ENCODE peak calls at places on chromosomes 2 and 18, in nine cellular contexts. One of them, this sample, is unnamed.
A peak's percentile ranks its signal among the peaks of the same experiment; 100 is the strongest.

GRCh38 chr2:19573784-19574183 is 215.4 kb upstream of the OSR1 start:
- DNase-seq in A549: no peak
- DNase-seq in HepG2: no peak
- DNase-seq in HCT116: no peak
- DNase-seq in WTC11: no peak
- DNase-seq in SK-N-SH: no peak
- DNase-seq in endothelial cell of umbilical vein: no peak
- DNase-seq in GM12878: no peak
- DNase-seq in H1: no peak
- DNase-seq in this sample: no peak

GRCh38 chr2:70672990-70673647 is 94.9 kb downstream of the ADD2 start:
- DNase-seq in A549: no peak
- DNase-seq in HepG2: no peak
- DNase-seq in HCT116: no peak
- DNase-seq in WTC11: no peak
- DNase-seq in SK-N-SH: no peak
- DNase-seq in endothelial cell of umbilical vein: no peak
- DNase-seq in GM12878: no peak
- DNase-seq in H1: no peak
- DNase-seq in this sample: no peak

GRCh38 chr18:49135871-49136270 is 185.1 kb upstream of the SMAD7 start:
- DNase-seq in A549: peak; percentile 32
- DNase-seq in HepG2: peak; percentile 78
- DNase-seq in HCT116: no peak
- DNase-seq in WTC11: no peak
- DNase-seq in SK-N-SH: peak; percentile 8
- DNase-seq in endothelial cell of umbilical vein: peak; percentile 26
- DNase-seq in GM12878: no peak
- DNase-seq in H1: no peak
- DNase-seq in this sample: peak; percentile 3

GRCh38 chr2:172415759-172416158 is 11.6 kb upstream of the ITGA6 start:
- DNase-seq in A549: no peak
- DNase-seq in HepG2: no peak
- DNase-seq in HCT116: no peak
- DNase-seq in WTC11: no peak
- DNase-seq in SK-N-SH: no peak
- DNase-seq in endothelial cell of umbilical vein: no peak
- DNase-seq in GM12878: no peak
- DNase-seq in H1: no peak
- DNase-seq in this sample: no peak

GRCh38 chr2:235268535-235268934 is 225.3 kb upstream of the AGAP1 start:
- DNase-seq in A549: peak; percentile 25
- DNase-seq in HepG2: no peak
- DNase-seq in HCT116: no peak
- DNase-seq in WTC11: no peak
- DNase-seq in SK-N-SH: no peak
- DNase-seq in endothelial cell of umbilical vein: peak; percentile 47
- DNase-seq in GM12878: no peak
- DNase-seq in H1: no peak
- DNase-seq in this sample: no peak

GRCh38 chr18:78240867-78241266 is 738.8 kb upstream of the SALL3 start:
- DNase-seq in A549: no peak
- DNase-seq in HepG2: no peak
- DNase-seq in HCT116: no peak
- DNase-seq in WTC11: no peak
- DNase-seq in SK-N-SH: no peak
- DNase-seq in endothelial cell of umbilical vein: no peak
- DNase-seq in GM12878: no peak
- DNase-seq in H1: no peak
- DNase-seq in this sample: no peak

GRCh38 chr2:95530734-95531133 is 46.2 kb upstream of the TRIM43B start:
- DNase-seq in A549: no peak
- DNase-seq in HepG2: no peak
- DNase-seq in HCT116: no peak
- DNase-seq in WTC11: no peak
- DNase-seq in SK-N-SH: no peak
- DNase-seq in endothelial cell of umbilical vein: peak; percentile 3
- DNase-seq in GM12878: peak; percentile 51
- DNase-seq in H1: no peak
- DNase-seq in this sample: peak; percentile 8

GRCh38 chr2:237345891-237346640 is 67.9 kb downstream of the COL6A3 start:
- DNase-seq in A549: no peak
- DNase-seq in HepG2: no peak
- DNase-seq in HCT116: no peak
- DNase-seq in WTC11: no peak
- DNase-seq in SK-N-SH: no peak
- DNase-seq in endothelial cell of umbilical vein: no peak
- DNase-seq in GM12878: no peak
- DNase-seq in H1: no peak
- DNase-seq in this sample: peak; percentile 12

GRCh38 chr2:220811115-220811514 is 761.0 kb downstream of the EPHA4 start:
- DNase-seq in A549: peak; percentile 16
- DNase-seq in HepG2: no peak
- DNase-seq in HCT116: no peak
- DNase-seq in WTC11: no peak
- DNase-seq in SK-N-SH: no peak
- DNase-seq in endothelial cell of umbilical vein: no peak
- DNase-seq in GM12878: no peak
- DNase-seq in H1: no peak
- DNase-seq in this sample: no peak

GRCh38 chr2:168948621-168949212 is 47.6 kb downstream of the G6PC2 start:
- DNase-seq in A549: peak; percentile 32
- DNase-seq in HepG2: peak; percentile 13
- DNase-seq in HCT116: no peak
- DNase-seq in WTC11: no peak
- DNase-seq in SK-N-SH: no peak
- DNase-seq in endothelial cell of umbilical vein: peak; percentile 31
- DNase-seq in GM12878: no peak
- DNase-seq in H1: no peak
- DNase-seq in this sample: peak; percentile 54

GRCh38 chr2:11647834-11648600 is 22.0 kb downstream of the NTSR2 start:
- DNase-seq in A549: no peak
- DNase-seq in HepG2: no peak
- DNase-seq in HCT116: no peak
- DNase-seq in WTC11: no peak
- DNase-seq in SK-N-SH: no peak
- DNase-seq in endothelial cell of umbilical vein: peak; percentile 39
- DNase-seq in GM12878: no peak
- DNase-seq in H1: no peak
- DNase-seq in this sample: no peak

GRCh38 chr2:11387100-11387390 is 42.6 kb upstream of the ROCK2 start:
- DNase-seq in A549: no peak
- DNase-seq in HepG2: no peak
- DNase-seq in HCT116: no peak
- DNase-seq in WTC11: no peak
- DNase-seq in SK-N-SH: peak; percentile 80
- DNase-seq in endothelial cell of umbilical vein: no peak
- DNase-seq in GM12878: no peak
- DNase-seq in H1: no peak
- DNase-seq in this sample: peak; percentile 56

GRCh38 chr18:32889620-32890593 is 117.1 kb upstream of the KLHL14 start:
- DNase-seq in A549: no peak
- DNase-seq in HepG2: no peak
- DNase-seq in HCT116: no peak
- DNase-seq in WTC11: peak; percentile 13
- DNase-seq in SK-N-SH: no peak
- DNase-seq in endothelial cell of umbilical vein: no peak
- DNase-seq in GM12878: no peak
- DNase-seq in H1: peak; percentile 48
- DNase-seq in this sample: no peak

GRCh38 chr2:36333350-36334012 is 22.1 kb upstream of the CRIM1 start:
- DNase-seq in A549: peak; percentile 56
- DNase-seq in HepG2: no peak
- DNase-seq in HCT116: no peak
- DNase-seq in WTC11: no peak
- DNase-seq in SK-N-SH: no peak
- DNase-seq in endothelial cell of umbilical vein: no peak
- DNase-seq in GM12878: no peak
- DNase-seq in H1: no peak
- DNase-seq in this sample: peak; percentile 14

GRCh38 chr2:36329251-36329650 is 26.3 kb upstream of the CRIM1 start:
- DNase-seq in A549: no peak
- DNase-seq in HepG2: no peak
- DNase-seq in HCT116: no peak
- DNase-seq in WTC11: no peak
- DNase-seq in SK-N-SH: no peak
- DNase-seq in endothelial cell of umbilical vein: no peak
- DNase-seq in GM12878: no peak
- DNase-seq in H1: no peak
- DNase-seq in this sample: no peak

GRCh38 chr2:36330456-36331395 is 24.9 kb upstream of the CRIM1 start:
- DNase-seq in A549: no peak
- DNase-seq in HepG2: no peak
- DNase-seq in HCT116: no peak
- DNase-seq in WTC11: no peak
- DNase-seq in SK-N-SH: no peak
- DNase-seq in endothelial cell of umbilical vein: no peak
- DNase-seq in GM12878: no peak
- DNase-seq in H1: no peak
- DNase-seq in this sample: no peak

GRCh38 chr2:36326286-36326685 is 29.3 kb upstream of the CRIM1 start:
- DNase-seq in A549: no peak
- DNase-seq in HepG2: no peak
- DNase-seq in HCT116: no peak
- DNase-seq in WTC11: no peak
- DNase-seq in SK-N-SH: no peak
- DNase-seq in endothelial cell of umbilical vein: no peak
- DNase-seq in GM12878: no peak
- DNase-seq in H1: no peak
- DNase-seq in this sample: no peak

DNA sequence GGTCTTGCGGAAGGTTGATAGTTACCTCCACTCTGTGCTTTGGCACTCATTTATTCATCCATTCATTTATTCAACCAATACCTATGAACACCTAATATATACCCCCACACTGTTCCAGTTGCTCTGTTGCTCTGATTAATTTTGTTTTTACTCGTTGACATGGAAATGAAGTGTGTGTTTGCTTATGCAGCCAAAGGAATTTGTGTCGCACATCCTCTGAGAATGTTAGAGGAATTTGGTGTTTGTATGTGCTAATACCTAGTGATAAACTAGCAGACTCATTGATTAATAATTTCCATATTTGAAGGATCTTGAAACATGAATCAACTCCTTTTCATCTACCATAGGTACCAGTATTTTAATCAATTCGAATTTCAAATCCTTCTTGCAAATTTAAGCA is 25.8 kb upstream of the CRIM1 start:
- DNase-seq in A549: peak; percentile 85
- DNase-seq in HepG2: peak; percentile 60
- DNase-seq in HCT116: no peak
- DNase-seq in WTC11: no peak
- DNase-seq in SK-N-SH: no peak
- DNase-seq in endothelial cell of umbilical vein: peak; percentile 12
- DNase-seq in GM12878: no peak
- DNase-seq in H1: no peak
- DNase-seq in this sample: no peak
- TF ChIP-seq MAX in A549: no peak
- TF ChIP-seq MAX in HepG2: no peak
- TF ChIP-seq MAX in HCT116: no peak
- TF ChIP-seq MAX in WTC11: no peak
- TF ChIP-seq MAX in SK-N-SH: no peak
- TF ChIP-seq MAX in endothelial cell of umbilical vein: no peak
- TF ChIP-seq MAX in GM12878: no peak
- TF ChIP-seq MAX in H1: no peak
- TF ChIP-seq MAX in this sample: no peak

GRCh38 chr18:24530630-24531111 is 70.2 kb downstream of the HRH4 start:
- DNase-seq in A549: peak; percentile 7
- DNase-seq in HepG2: no peak
- DNase-seq in HCT116: peak; percentile 42
- DNase-seq in WTC11: no peak
- DNase-seq in SK-N-SH: no peak
- DNase-seq in endothelial cell of umbilical vein: peak; percentile 81
- DNase-seq in GM12878: no peak
- DNase-seq in H1: no peak
- DNase-seq in this sample: peak; percentile 65
- TF ChIP-seq MAX in A549: no peak
- TF ChIP-seq MAX in HepG2: no peak
- TF ChIP-seq MAX in HCT116: no peak
- TF ChIP-seq MAX in WTC11: no peak
- TF ChIP-seq MAX in SK-N-SH: no peak
- TF ChIP-seq MAX in endothelial cell of umbilical vein: no peak
- TF ChIP-seq MAX in GM12878: no peak
- TF ChIP-seq MAX in H1: no peak
- TF ChIP-seq MAX in this sample: no peak

GRCh38 chr2:195834836-195835235 is 177.8 kb downstream of the SLC39A10 start:
- DNase-seq in A549: no peak
- DNase-seq in HepG2: no peak
- DNase-seq in HCT116: no peak
- DNase-seq in WTC11: no peak
- DNase-seq in SK-N-SH: no peak
- DNase-seq in endothelial cell of umbilical vein: no peak
- DNase-seq in GM12878: no peak
- DNase-seq in H1: no peak
- DNase-seq in this sample: no peak

GRCh38 chr2:195836002-195836401 is 179.0 kb downstream of the SLC39A10 start:
- DNase-seq in A549: no peak
- DNase-seq in HepG2: no peak
- DNase-seq in HCT116: no peak
- DNase-seq in WTC11: no peak
- DNase-seq in SK-N-SH: no peak
- DNase-seq in endothelial cell of umbilical vein: no peak
- DNase-seq in GM12878: no peak
- DNase-seq in H1: no peak
- DNase-seq in this sample: no peak

GRCh38 chr2:195842932-195843331 is 185.9 kb downstream of the SLC39A10 start:
- DNase-seq in A549: no peak
- DNase-seq in HepG2: no peak
- DNase-seq in HCT116: no peak
- DNase-seq in WTC11: no peak
- DNase-seq in SK-N-SH: no peak
- DNase-seq in endothelial cell of umbilical vein: no peak
- DNase-seq in GM12878: no peak
- DNase-seq in H1: no peak
- DNase-seq in this sample: no peak

DNA sequence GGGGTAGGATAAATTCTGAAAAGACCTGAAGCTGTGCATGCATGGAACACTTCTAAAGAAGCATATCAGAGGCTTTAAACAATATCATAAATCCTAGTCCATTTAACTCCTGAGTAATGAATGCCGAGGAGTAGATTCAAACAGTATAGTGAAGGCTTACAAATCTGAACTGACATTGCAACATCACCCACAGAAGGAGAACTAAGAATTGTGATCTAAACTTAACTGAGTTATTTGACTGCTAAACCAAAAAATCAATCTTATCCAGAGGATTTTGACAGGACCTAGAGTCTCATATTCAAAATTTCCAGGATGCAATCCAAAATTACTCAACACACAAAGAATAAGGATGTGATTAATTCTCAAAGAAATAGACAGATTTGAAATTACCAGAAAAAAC is 181.0 kb downstream of the SLC39A10 start:
- DNase-seq in A549: no peak
- DNase-seq in HepG2: no peak
- DNase-seq in HCT116: no peak
- DNase-seq in WTC11: no peak
- DNase-seq in SK-N-SH: no peak
- DNase-seq in endothelial cell of umbilical vein: no peak
- DNase-seq in GM12878: no peak
- DNase-seq in H1: no peak
- DNase-seq in this sample: peak; percentile 17
- TF ChIP-seq MAX in A549: no peak
- TF ChIP-seq MAX in HepG2: no peak
- TF ChIP-seq MAX in HCT116: no peak
- TF ChIP-seq MAX in WTC11: no peak
- TF ChIP-seq MAX in SK-N-SH: no peak
- TF ChIP-seq MAX in endothelial cell of umbilical vein: no peak
- TF ChIP-seq MAX in GM12878: no peak
- TF ChIP-seq MAX in H1: no peak
- TF ChIP-seq MAX in this sample: no peak

GRCh38 chr2:165054667-165055066 is 99.3 kb upstream of the SLC38A11 start:
- DNase-seq in A549: no peak
- DNase-seq in HepG2: no peak
- DNase-seq in HCT116: no peak
- DNase-seq in WTC11: no peak
- DNase-seq in SK-N-SH: no peak
- DNase-seq in endothelial cell of umbilical vein: no peak
- DNase-seq in GM12878: no peak
- DNase-seq in H1: no peak
- DNase-seq in this sample: no peak
- TF ChIP-seq MAX in A549: no peak
- TF ChIP-seq MAX in HepG2: no peak
- TF ChIP-seq MAX in HCT116: no peak
- TF ChIP-seq MAX in WTC11: no peak
- TF ChIP-seq MAX in SK-N-SH: no peak
- TF ChIP-seq MAX in endothelial cell of umbilical vein: no peak
- TF ChIP-seq MAX in GM12878: no peak
- TF ChIP-seq MAX in H1: no peak
- TF ChIP-seq MAX in this sample: no peak